ENCODE peak calls at places on chromosomes 7 and 10, in nine cellular contexts. One of them, this sample, is unnamed. For H3K4me1, the result is how much of the 10 kb centered on the place peaks cover.

GRCh38 chr10:27998178-27998953 is 513 bp downstream of the ODAD2 start:
- DNase-seq in transverse colon: peak
- DNase-seq in IMR-90: peak
- DNase-seq in esophagus squamous epithelium: no peak
- DNase-seq in body of pancreas: peak
- DNase-seq in breast epithelium: no peak
- DNase-seq in HCT116: no peak
- DNase-seq in ovary: peak
- DNase-seq in gastrocnemius medialis: no peak
- DNase-seq in this sample: no peak

GRCh38 chr10:58588673-58589265 is 76.1 kb downstream of the BICC1 start:
- DNase-seq in transverse colon: no peak
- DNase-seq in IMR-90: no peak
- DNase-seq in esophagus squamous epithelium: no peak
- DNase-seq in body of pancreas: peak
- DNase-seq in breast epithelium: no peak
- DNase-seq in HCT116: no peak
- DNase-seq in ovary: peak
- DNase-seq in gastrocnemius medialis: no peak
- DNase-seq in this sample: no peak

GRCh38 chr10:23912884-23913401 is 296.0 kb upstream of the KIAA1217 start:
- DNase-seq in transverse colon: no peak
- DNase-seq in IMR-90: no peak
- DNase-seq in esophagus squamous epithelium: no peak
- DNase-seq in body of pancreas: no peak
- DNase-seq in breast epithelium: no peak
- DNase-seq in HCT116: no peak
- DNase-seq in ovary: no peak
- DNase-seq in gastrocnemius medialis: no peak
- DNase-seq in this sample: no peak

GRCh38 chr10:88974446-88975376 is 15.9 kb upstream of the FAS start:
- DNase-seq in transverse colon: no peak
- DNase-seq in IMR-90: peak
- DNase-seq in esophagus squamous epithelium: no peak
- DNase-seq in body of pancreas: peak
- DNase-seq in breast epithelium: no peak
- DNase-seq in HCT116: no peak
- DNase-seq in ovary: no peak
- DNase-seq in gastrocnemius medialis: no peak
- DNase-seq in this sample: no peak

GRCh38 chr7:70634610-70635068 is 497.3 kb upstream of the GALNT17 start:
- DNase-seq in transverse colon: no peak
- DNase-seq in IMR-90: peak
- DNase-seq in esophagus squamous epithelium: no peak
- DNase-seq in body of pancreas: no peak
- DNase-seq in breast epithelium: no peak
- DNase-seq in HCT116: no peak
- DNase-seq in ovary: no peak
- DNase-seq in gastrocnemius medialis: no peak
- DNase-seq in this sample: no peak

GRCh38 chr10:6755891-6756460 is 175.9 kb upstream of the PRKCQ start:
- DNase-seq in transverse colon: peak
- DNase-seq in IMR-90: peak
- DNase-seq in esophagus squamous epithelium: no peak
- DNase-seq in body of pancreas: no peak
- DNase-seq in breast epithelium: no peak
- DNase-seq in HCT116: no peak
- DNase-seq in ovary: no peak
- DNase-seq in gastrocnemius medialis: no peak
- DNase-seq in this sample: no peak

GRCh38 chr10:95655571-95656290 is 780 bp downstream of the ALDH18A1 start:
- DNase-seq in transverse colon: peak
- DNase-seq in IMR-90: peak
- DNase-seq in esophagus squamous epithelium: no peak
- DNase-seq in body of pancreas: peak
- DNase-seq in breast epithelium: no peak
- DNase-seq in HCT116: no peak
- DNase-seq in ovary: no peak
- DNase-seq in gastrocnemius medialis: peak
- DNase-seq in this sample: no peak

GRCh38 chr10:43059336-43059720 is 17.5 kb upstream of the RET start:
- DNase-seq in transverse colon: no peak
- DNase-seq in IMR-90: no peak
- DNase-seq in esophagus squamous epithelium: no peak
- DNase-seq in body of pancreas: no peak
- DNase-seq in breast epithelium: no peak
- DNase-seq in HCT116: no peak
- DNase-seq in ovary: no peak
- DNase-seq in gastrocnemius medialis: no peak
- DNase-seq in this sample: no peak

GRCh38 chr10:219731-220472 is 84.6 kb downstream of the ZMYND11 start:
- DNase-seq in transverse colon: no peak
- DNase-seq in IMR-90: no peak
- DNase-seq in esophagus squamous epithelium: no peak
- DNase-seq in body of pancreas: no peak
- DNase-seq in breast epithelium: no peak
- DNase-seq in HCT116: no peak
- DNase-seq in ovary: no peak
- DNase-seq in gastrocnemius medialis: no peak
- DNase-seq in this sample: no peak

GRCh38 chr10:71970331-71970730 is 6.1 kb downstream of the CHST3 start:
- DNase-seq in transverse colon: no peak
- DNase-seq in IMR-90: no peak
- DNase-seq in esophagus squamous epithelium: no peak
- DNase-seq in body of pancreas: peak
- DNase-seq in breast epithelium: peak
- DNase-seq in HCT116: no peak
- DNase-seq in ovary: peak
- DNase-seq in gastrocnemius medialis: peak
- DNase-seq in this sample: no peak

GRCh38 chr7:126211875-126212274 is 1040.9 kb downstream of the GRM8 start:
- DNase-seq in transverse colon: no peak
- DNase-seq in IMR-90: no peak
- DNase-seq in esophagus squamous epithelium: no peak
- DNase-seq in body of pancreas: no peak
- DNase-seq in breast epithelium: no peak
- DNase-seq in HCT116: no peak
- DNase-seq in ovary: no peak
- DNase-seq in gastrocnemius medialis: no peak
- DNase-seq in this sample: no peak

DNA sequence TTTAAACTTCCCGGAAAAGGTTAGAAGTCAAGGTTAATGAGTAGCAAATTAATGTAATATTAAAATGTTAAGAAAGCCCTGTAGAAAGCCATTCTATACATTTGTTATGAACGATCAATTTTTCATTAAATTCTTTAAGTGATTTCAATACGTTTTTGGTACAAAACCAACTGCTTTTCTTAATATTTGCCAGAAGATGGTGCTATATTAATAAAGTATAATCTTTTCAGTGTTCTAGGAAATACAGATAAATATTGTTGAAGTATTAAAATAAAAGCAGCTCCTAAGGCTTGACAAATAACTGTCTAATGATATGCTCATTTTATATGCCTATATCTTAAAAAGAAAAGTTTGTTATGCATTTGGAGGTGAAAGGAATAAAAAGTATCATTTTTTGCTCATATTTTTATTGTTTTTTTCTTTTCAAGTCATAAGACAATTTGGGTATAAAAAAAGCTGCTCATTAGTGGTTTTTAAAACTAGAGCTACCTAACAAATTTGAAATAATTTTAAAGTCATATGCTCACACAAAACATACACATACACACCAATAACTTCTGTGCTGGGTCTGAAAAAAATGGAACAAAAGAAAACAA is 130.3 kb upstream of the POT1 start:
- DNase-seq in transverse colon: no peak
- DNase-seq in IMR-90: peak
- DNase-seq in esophagus squamous epithelium: no peak
- DNase-seq in body of pancreas: no peak
- DNase-seq in breast epithelium: no peak
- DNase-seq in HCT116: no peak
- DNase-seq in ovary: no peak
- DNase-seq in gastrocnemius medialis: no peak
- DNase-seq in this sample: no peak
- TF ChIP-seq CTCF in transverse colon: no peak
- TF ChIP-seq CTCF in IMR-90: peak
- TF ChIP-seq CTCF in esophagus squamous epithelium: peak
- TF ChIP-seq CTCF in body of pancreas: no peak
- TF ChIP-seq CTCF in breast epithelium: no peak
- TF ChIP-seq CTCF in HCT116: peak
- TF ChIP-seq CTCF in ovary: no peak
- TF ChIP-seq CTCF in gastrocnemius medialis: no peak
- TF ChIP-seq CTCF in this sample: no peak

GRCh38 chr10:124403548-124403947 is 15.2 kb downstream of the OAT start:
- DNase-seq in transverse colon: no peak
- DNase-seq in IMR-90: peak
- DNase-seq in esophagus squamous epithelium: no peak
- DNase-seq in body of pancreas: no peak
- DNase-seq in breast epithelium: no peak
- DNase-seq in HCT116: peak
- DNase-seq in ovary: no peak
- DNase-seq in gastrocnemius medialis: no peak
- DNase-seq in this sample: no peak
- H3K4me1 ChIP-seq in transverse colon: under half
- H3K4me1 ChIP-seq in IMR-90: under half
- H3K4me1 ChIP-seq in esophagus squamous epithelium: under half
- H3K4me1 ChIP-seq in body of pancreas: under half
- H3K4me1 ChIP-seq in breast epithelium: under half
- H3K4me1 ChIP-seq in HCT116: under half
- H3K4me1 ChIP-seq in ovary: under half
- H3K4me1 ChIP-seq in gastrocnemius medialis: under half
- H3K4me1 ChIP-seq in this sample: under half

DNA sequence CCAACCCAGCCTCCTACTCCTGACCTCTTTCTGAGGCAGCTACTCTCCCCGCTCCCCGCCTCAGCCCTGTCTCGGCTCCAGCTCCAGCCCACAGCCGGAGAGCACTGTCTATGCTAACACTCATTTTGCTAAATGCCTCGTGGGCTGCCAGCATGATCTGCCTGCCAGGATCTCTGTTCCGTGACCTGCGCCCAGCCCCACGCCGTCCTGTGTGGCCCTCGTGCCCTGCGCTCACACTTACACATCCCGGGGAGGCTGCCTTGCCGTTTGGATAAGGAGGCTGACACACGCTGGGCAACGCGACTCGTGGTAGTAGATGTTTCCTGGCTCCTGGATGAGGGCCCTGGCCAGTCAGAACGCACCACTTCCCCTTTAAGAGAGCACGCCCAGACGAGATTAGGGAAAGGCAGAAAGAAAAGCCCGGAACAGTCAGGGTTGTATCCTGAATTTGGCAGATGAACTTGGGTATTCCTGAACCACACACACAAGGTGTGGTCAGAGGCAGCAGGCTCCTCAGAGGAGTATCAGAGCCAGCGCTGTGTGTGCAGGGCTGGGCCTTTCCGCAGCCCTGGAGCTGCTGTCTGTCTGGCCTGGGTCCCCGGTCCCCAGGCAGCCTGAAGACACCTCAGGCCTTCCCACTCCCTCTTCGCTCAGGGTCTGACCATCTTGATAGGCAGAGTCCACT is 97.7 kb upstream of the EFCAB10 start:
- DNase-seq in transverse colon: peak
- DNase-seq in IMR-90: peak
- DNase-seq in esophagus squamous epithelium: no peak
- DNase-seq in body of pancreas: peak
- DNase-seq in breast epithelium: peak
- DNase-seq in HCT116: no peak
- DNase-seq in ovary: peak
- DNase-seq in gastrocnemius medialis: peak
- DNase-seq in this sample: peak
- TF ChIP-seq POLR2A in transverse colon: peak
- TF ChIP-seq POLR2A in IMR-90: no peak
- TF ChIP-seq POLR2A in esophagus squamous epithelium: peak
- TF ChIP-seq POLR2A in body of pancreas: no peak
- TF ChIP-seq POLR2A in breast epithelium: no peak
- TF ChIP-seq POLR2A in HCT116: no peak
- TF ChIP-seq POLR2A in ovary: no peak
- TF ChIP-seq POLR2A in gastrocnemius medialis: peak
- TF ChIP-seq POLR2A in this sample: peak

GRCh38 chr10:125699562-125700143 is 16.7 kb upstream of the TEX36 start:
- DNase-seq in transverse colon: no peak
- DNase-seq in IMR-90: no peak
- DNase-seq in esophagus squamous epithelium: no peak
- DNase-seq in body of pancreas: no peak
- DNase-seq in breast epithelium: no peak
- DNase-seq in HCT116: no peak
- DNase-seq in ovary: no peak
- DNase-seq in gastrocnemius medialis: no peak
- DNase-seq in this sample: no peak

GRCh38 chr10:125698599-125698998 is 15.6 kb upstream of the TEX36 start:
- DNase-seq in transverse colon: no peak
- DNase-seq in IMR-90: no peak
- DNase-seq in esophagus squamous epithelium: no peak
- DNase-seq in body of pancreas: peak
- DNase-seq in breast epithelium: no peak
- DNase-seq in HCT116: no peak
- DNase-seq in ovary: no peak
- DNase-seq in gastrocnemius medialis: no peak
- DNase-seq in this sample: no peak

GRCh38 chr10:125694874-125695273 is 11.9 kb upstream of the TEX36 start:
- DNase-seq in transverse colon: no peak
- DNase-seq in IMR-90: peak
- DNase-seq in esophagus squamous epithelium: no peak
- DNase-seq in body of pancreas: no peak
- DNase-seq in breast epithelium: no peak
- DNase-seq in HCT116: no peak
- DNase-seq in ovary: no peak
- DNase-seq in gastrocnemius medialis: no peak
- DNase-seq in this sample: no peak

DNA sequence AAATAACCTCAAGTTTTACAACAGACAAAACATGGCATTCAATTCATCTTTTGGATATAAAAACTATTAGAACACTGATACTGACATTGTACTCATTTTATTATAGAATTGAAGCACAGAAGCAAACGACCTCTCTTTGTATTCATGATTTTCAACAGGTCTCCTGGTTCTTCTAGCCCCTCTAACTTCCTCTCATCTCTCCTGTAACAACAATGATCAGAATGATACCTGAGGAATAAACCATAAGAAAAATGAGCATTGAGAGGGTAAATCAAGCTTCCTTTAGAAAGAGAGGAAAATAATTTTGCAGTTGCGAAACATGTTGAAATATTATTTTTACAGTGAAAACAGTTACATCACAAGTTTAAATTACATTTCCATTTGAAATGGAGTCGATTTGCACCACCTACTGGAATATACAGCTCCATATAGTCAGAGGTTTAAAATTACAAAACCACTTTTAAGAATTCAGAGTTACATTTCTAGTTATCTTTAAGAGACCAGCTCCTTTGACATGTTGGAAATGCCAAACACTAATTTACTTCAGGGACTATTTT is 17.5 kb upstream of the TEX36 start:
- DNase-seq in transverse colon: no peak
- DNase-seq in IMR-90: peak
- DNase-seq in esophagus squamous epithelium: no peak
- DNase-seq in body of pancreas: no peak
- DNase-seq in breast epithelium: no peak
- DNase-seq in HCT116: no peak
- DNase-seq in ovary: no peak
- DNase-seq in gastrocnemius medialis: no peak
- DNase-seq in this sample: no peak
- TF ChIP-seq CTCF in transverse colon: no peak
- TF ChIP-seq CTCF in IMR-90: peak
- TF ChIP-seq CTCF in esophagus squamous epithelium: no peak
- TF ChIP-seq CTCF in body of pancreas: no peak
- TF ChIP-seq CTCF in breast epithelium: no peak
- TF ChIP-seq CTCF in HCT116: peak
- TF ChIP-seq CTCF in ovary: no peak
- TF ChIP-seq CTCF in gastrocnemius medialis: no peak
- TF ChIP-seq CTCF in this sample: no peak